ENCODE peak calls at places on chromosomes 12 and 14, in six cellular contexts. E, K, U, L, J and M are unnamed samples.

GRCh38 chr12:694734-695503 is 31.7 kb upstream of the NINJ2 start:
- DNase-seq in J (no peak), L (peak), K (no peak), U (no peak), E (no peak), M (no peak)

GRCh38 chr12:34401659-34402227 is 379.4 kb downstream of the ALG10 start:
- DNase-seq in U (no peak), L (no peak), K (peak), J (no peak), E (no peak), M (peak)

GRCh38 chr12:101407054-101407437 is 526 bp downstream of the ARL1 start:
- DNase-seq in E (peak), L (no peak), U (no peak), J (no peak), K (no peak), M (peak)

GRCh38 chr14:89681086-89682018 is 264.3 kb upstream of the FOXN3 start:
- DNase-seq in U (no peak), J (no peak), E (no peak), L (no peak), K (no peak), M (no peak)

GRCh38 chr14:24054324-24054641 is 2.5 kb downstream of the CARMIL3 start:
- DNase-seq in J (no peak), U (no peak), L (no peak), E (no peak), K (no peak), M (no peak)

GRCh38 chr14:101449114-101449513 is 112.2 kb upstream of the DIO3 start:
- DNase-seq in J (no peak), L (no peak), E (no peak), U (no peak), K (no peak), M (no peak)

GRCh38 chr12:109153711-109154434 is 37.5 kb downstream of the ACACB start:
- DNase-seq in J (no peak), U (no peak), E (no peak), L (no peak), K (peak), M (no peak)

GRCh38 chr12:130163461-130164215 is 1.4 kb downstream of the FZD10 start:
- DNase-seq in L (no peak), J (no peak), E (no peak), U (no peak), K (peak), M (no peak)

GRCh38 chr14:65006251-65006721 is 19.6 kb downstream of the FNTB start:
- DNase-seq in J (no peak), U (no peak), L (no peak), K (peak), E (no peak), M (no peak)

GRCh38 chr12:109773384-109774011 is 59.7 kb downstream of the TRPV4 start:
- DNase-seq in J (no peak), U (no peak), E (peak), K (peak), L (no peak), M (peak)

GRCh38 chr14:78758333-78758732 is 588.2 kb downstream of the NRXN3 start:
- DNase-seq in K (no peak), E (peak), L (peak), J (no peak), U (no peak), M (no peak)

GRCh38 chr12:41606741-41607460 is 418.8 kb downstream of the PDZRN4 start:
- DNase-seq in J (no peak), L (no peak), E (no peak), K (no peak), U (no peak), M (no peak)

GRCh38 chr12:113899042-113899843 is 66.9 kb downstream of the RBM19 start:
- DNase-seq in U (no peak), L (no peak), E (no peak), J (no peak), K (no peak), M (no peak)

GRCh38 chr14:50363734-50364113 is 33.0 kb downstream of the CDKL1 start:
- DNase-seq in L (peak), E (no peak), K (no peak), U (no peak), J (no peak), M (peak)

DNA sequence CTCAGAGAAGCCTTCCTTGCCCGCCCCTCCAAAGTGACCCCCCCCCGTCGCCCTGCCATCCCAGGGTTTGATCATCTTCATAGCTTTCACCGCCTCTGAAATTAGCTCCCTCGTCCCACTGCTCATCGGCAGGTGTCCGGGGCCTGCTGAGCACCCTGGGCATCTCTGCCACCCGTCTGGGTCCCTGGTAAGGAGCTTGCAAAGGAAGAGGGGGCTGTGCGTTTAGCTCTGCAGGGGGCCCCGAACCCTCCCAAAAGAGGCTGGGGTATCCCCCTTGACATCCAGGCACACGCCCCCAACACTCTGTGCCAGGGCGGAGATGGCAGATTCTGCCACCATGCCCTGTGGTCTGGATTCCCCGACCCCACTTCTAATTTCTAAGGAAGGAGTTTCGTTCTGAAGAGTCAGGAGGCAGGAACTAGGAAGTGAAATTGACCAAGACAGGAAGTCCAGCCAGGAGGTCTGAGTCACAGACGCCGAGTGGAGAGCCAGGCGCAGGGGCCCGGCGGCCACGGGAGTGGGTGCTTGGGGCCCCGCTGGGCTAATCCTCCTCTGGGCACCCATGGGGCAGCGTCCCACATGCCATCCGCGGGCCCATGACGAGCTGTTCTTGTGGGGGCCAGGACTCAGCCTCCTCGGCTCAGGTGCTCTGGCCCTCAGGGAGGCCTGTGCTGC is 95.7 kb downstream of the RFLNA start:
- DNase-seq in J (no peak), L (peak), K (peak), E (peak), U (no peak), M (peak)
- H3K4me3 ChIP-seq in J (no peak), L (no peak), K (no peak), E (no peak), U (no peak), M (no peak)

GRCh38 chr14:55874785-55875184 is 243.4 kb upstream of the PELI2 start:
- DNase-seq in U (no peak), K (no peak), J (no peak), L (no peak), E (no peak), M (no peak)
- H3K4me3 ChIP-seq in U (no peak), K (no peak), J (no peak), L (no peak), E (no peak), M (no peak)

DNA sequence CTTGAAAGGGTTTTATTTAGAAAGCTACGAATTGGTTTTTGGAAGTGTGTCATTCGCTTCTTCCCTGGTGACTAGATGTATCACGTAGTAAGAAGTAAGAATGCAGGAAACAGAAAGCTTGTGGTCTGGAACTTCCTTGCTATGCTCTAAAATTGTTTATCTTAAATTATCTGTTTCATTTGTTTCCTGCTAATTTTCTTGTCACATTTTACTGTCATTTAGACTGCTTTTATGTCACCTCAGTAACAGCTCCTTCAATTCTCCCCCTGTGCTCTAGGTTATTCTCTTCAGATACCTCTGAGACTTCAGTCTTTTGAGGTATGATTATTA is 671 bp upstream of the CD69 start:
- DNase-seq in E (no peak), L (no peak), U (no peak), K (no peak), J (no peak), M (no peak)
- H3K4me3 ChIP-seq in E (no peak), L (no peak), U (peak), K (no peak), J (no peak), M (no peak)

GRCh38 chr12:76275511-76276093 is 72.6 kb downstream of the BBS10 start:
- DNase-seq in U (no peak), L (peak), E (no peak), J (no peak), K (no peak), M (no peak)
- H3K4me3 ChIP-seq in U (no peak), L (no peak), E (no peak), J (no peak), K (no peak), M (no peak)

GRCh38 chr12:53051058-53051880 is 1.4 kb downstream of the TNS2 start:
- DNase-seq in K (peak), L (peak), E (peak), J (no peak), U (no peak), M (peak)

GRCh38 chr12:53049582-53050318 is at the start of gene TNS2:
- DNase-seq in E (peak), U (no peak), L (peak), J (no peak), K (peak), M (peak)

GRCh38 chr12:53051881-53052412 is 2.1 kb downstream of the TNS2 start:
- DNase-seq in L (peak), U (no peak), K (peak), J (no peak), E (no peak), M (peak)

GRCh38 chr12:53048780-53049401 is 974 bp upstream of the TNS2 start:
- DNase-seq in L (peak), K (peak), U (no peak), J (no peak), E (no peak), M (peak)

GRCh38 chr12:53050426-53051057 is 677 bp downstream of the TNS2 start:
- DNase-seq in U (no peak), E (no peak), K (no peak), L (no peak), J (no peak), M (no peak)
- H3K4me3 ChIP-seq in U (no peak), E (peak), K (peak), L (no peak), J (peak), M (peak)

GRCh38 chr12:115205755-115206308 is 521.9 kb upstream of the TBX3 start:
- DNase-seq in E (no peak), U (no peak), K (no peak), L (no peak), J (no peak), M (no peak)
- H3K4me3 ChIP-seq in E (no peak), U (no peak), K (no peak), L (no peak), J (no peak), M (no peak)

DNA sequence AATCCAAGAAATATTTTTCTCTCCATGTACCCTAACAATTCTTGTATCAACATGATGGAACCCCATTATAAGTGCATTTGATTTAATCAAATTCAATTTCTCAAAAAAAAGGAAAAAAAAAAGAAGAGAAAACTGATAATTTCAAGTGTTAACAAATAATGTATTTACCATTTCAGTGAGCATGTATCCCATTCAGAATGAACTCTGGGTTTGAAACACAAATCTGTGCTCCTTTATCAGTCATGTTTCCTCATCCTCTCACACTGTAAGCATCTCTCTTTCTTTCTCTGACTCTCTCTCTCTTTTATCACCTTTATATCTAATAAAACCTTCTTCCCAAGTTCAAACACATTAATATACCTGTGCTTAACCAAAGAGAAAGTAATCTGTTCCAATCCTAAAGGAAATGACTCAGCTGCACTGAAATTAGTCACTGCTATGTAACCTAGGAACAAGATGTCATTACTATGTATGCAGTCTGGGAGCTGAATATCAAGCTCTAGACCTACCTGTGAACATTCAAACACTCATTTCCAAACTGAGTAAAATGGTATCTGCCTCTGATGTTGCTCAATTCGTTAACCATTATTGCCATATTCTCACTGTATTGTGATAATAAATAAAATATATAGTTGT is 135.0 kb upstream of the LRIG3 start:
- DNase-seq in E (peak), L (peak), J (no peak), K (no peak), U (no peak), M (no peak)
- H3K4me3 ChIP-seq in E (no peak), L (no peak), J (no peak), K (no peak), U (no peak), M (no peak)

GRCh38 chr12:29317556-29318363 is 63.2 kb downstream of the ERGIC2 start:
- DNase-seq in J (no peak), L (peak), E (peak), K (no peak), U (peak), M (peak)

GRCh38 chr12:29320295-29321090 is 60.5 kb downstream of the ERGIC2 start:
- DNase-seq in U (no peak), L (peak), J (peak), K (no peak), E (peak), M (no peak)

GRCh38 chr12:29322157-29322556 is 58.8 kb downstream of the ERGIC2 start:
- DNase-seq in J (no peak), U (no peak), E (no peak), L (no peak), K (no peak), M (no peak)

GRCh38 chr12:29314421-29314820 is 66.6 kb downstream of the ERGIC2 start:
- DNase-seq in E (no peak), K (no peak), U (no peak), J (no peak), L (peak), M (no peak)

DNA sequence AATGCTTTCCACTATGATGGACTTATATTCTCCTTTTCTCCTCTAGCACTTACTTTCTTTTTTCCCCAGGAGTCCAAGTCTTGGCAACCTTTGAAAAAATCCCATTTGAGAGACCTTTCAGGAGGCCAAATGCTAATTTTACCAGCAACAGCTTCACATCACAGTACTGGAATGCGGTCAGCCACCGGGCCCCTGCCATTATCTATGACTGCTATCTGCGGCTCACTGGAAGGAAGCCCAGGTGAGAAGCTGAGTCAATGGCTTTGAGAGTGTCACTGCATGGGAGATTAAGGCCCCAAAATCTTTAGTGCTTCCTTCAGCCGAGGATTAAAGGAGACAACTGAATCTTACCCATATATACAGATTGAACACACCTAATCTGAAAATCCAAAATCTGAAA is 64.2 kb downstream of the ERGIC2 start:
- DNase-seq in E (no peak), K (no peak), J (no peak), U (no peak), L (peak), M (no peak)
- H3K4me3 ChIP-seq in E (no peak), K (no peak), J (no peak), U (no peak), L (no peak), M (no peak)

GRCh38 chr12:10121278-10121677 is 8.7 kb downstream of the CLEC7A start:
- DNase-seq in E (no peak), U (no peak), L (no peak), K (no peak), J (no peak), M (no peak)
- H3K4me3 ChIP-seq in E (no peak), U (no peak), L (no peak), K (no peak), J (no peak), M (no peak)

DNA sequence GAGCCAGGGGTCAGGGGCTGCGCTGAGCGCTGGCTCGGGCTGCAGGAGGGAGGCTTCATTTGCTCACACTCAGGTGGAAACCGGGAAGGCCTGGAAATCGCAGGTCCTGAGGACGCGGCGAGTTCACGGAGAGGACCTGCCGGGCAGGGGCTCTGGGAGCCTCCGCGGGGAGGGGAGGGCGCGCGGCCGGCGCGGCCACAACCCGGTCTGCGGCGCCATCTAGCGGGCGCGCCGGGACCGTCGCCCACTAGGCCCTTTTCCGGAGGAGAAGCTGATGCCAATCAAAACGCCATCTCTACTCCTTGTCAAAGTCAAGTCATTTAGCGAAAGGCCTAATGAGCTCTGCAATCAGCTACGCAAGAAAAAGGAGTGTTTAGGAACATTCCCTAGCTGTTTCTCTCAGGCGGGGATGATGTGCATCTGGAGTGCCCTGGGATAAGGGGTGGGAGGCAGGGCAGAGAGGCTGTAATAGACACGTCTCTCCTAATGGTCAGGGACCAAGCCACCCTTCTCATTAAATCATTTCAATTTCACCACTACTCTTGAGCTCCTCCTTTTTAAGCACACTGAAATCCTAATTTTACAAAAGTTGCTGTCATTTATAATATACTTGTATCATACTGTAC is 885.8 kb upstream of the TMEM132C start:
- DNase-seq in J (no peak), L (peak), E (no peak), U (no peak), K (no peak), M (no peak)
- H3K4me3 ChIP-seq in J (peak), L (no peak), E (no peak), U (no peak), K (no peak), M (no peak)